ENCODE peak calls at places on chromosomes 6 and 20, in nine cellular contexts. One of them, this sample, is unnamed. For H3K36me3, the result is how much of the 10 kb centered on the place peaks cover.

GRCh38 chr6:218153-219018 is 73.9 kb upstream of the DUSP22 start:
- DNase-seq in GM23248: no peak
- DNase-seq in H1: no peak
- DNase-seq in astrocyte: no peak
- DNase-seq in MM.1S: no peak
- DNase-seq in stomach: no peak
- DNase-seq in psoas muscle: no peak
- DNase-seq in PC-3: no peak
- DNase-seq in mesendoderm: peak
- DNase-seq in this sample: no peak

GRCh38 chr6:13101985-13102384 is 226.4 kb downstream of the TBC1D7 start:
- DNase-seq in GM23248: no peak
- DNase-seq in stomach: no peak
- DNase-seq in psoas muscle: no peak
- DNase-seq in H1: no peak
- DNase-seq in astrocyte: no peak
- DNase-seq in MM.1S: no peak
- DNase-seq in mesendoderm: no peak
- DNase-seq in PC-3: no peak
- DNase-seq in this sample: no peak

GRCh38 chr20:64053841-64054661 is 4.6 kb upstream of the SOX18 start:
- DNase-seq in H1: no peak
- DNase-seq in GM23248: no peak
- DNase-seq in MM.1S: no peak
- DNase-seq in PC-3: peak
- DNase-seq in stomach: no peak
- DNase-seq in astrocyte: no peak
- DNase-seq in mesendoderm: peak
- DNase-seq in psoas muscle: peak
- DNase-seq in this sample: no peak

GRCh38 chr6:34020278-34020677 is 125.6 kb downstream of the GRM4 start:
- DNase-seq in GM23248: no peak
- DNase-seq in psoas muscle: no peak
- DNase-seq in H1: no peak
- DNase-seq in MM.1S: no peak
- DNase-seq in stomach: no peak
- DNase-seq in astrocyte: no peak
- DNase-seq in PC-3: no peak
- DNase-seq in mesendoderm: no peak
- DNase-seq in this sample: no peak

GRCh38 chr6:170524188-170524535 is 28.9 kb downstream of the PSMB1 start:
- DNase-seq in H1: no peak
- DNase-seq in GM23248: no peak
- DNase-seq in PC-3: no peak
- DNase-seq in stomach: no peak
- DNase-seq in psoas muscle: peak
- DNase-seq in astrocyte: no peak
- DNase-seq in mesendoderm: no peak
- DNase-seq in MM.1S: no peak
- DNase-seq in this sample: no peak

GRCh38 chr20:19885576-19885956 is 127.5 kb downstream of the RIN2 start:
- DNase-seq in psoas muscle: no peak
- DNase-seq in PC-3: peak
- DNase-seq in H1: no peak
- DNase-seq in stomach: no peak
- DNase-seq in MM.1S: no peak
- DNase-seq in mesendoderm: no peak
- DNase-seq in astrocyte: no peak
- DNase-seq in GM23248: peak
- DNase-seq in this sample: no peak

GRCh38 chr6:112571486-112571885 is 224.4 kb downstream of the RFPL4B start:
- DNase-seq in mesendoderm: no peak
- DNase-seq in MM.1S: no peak
- DNase-seq in stomach: peak
- DNase-seq in PC-3: peak
- DNase-seq in psoas muscle: no peak
- DNase-seq in GM23248: peak
- DNase-seq in astrocyte: peak
- DNase-seq in H1: no peak
- DNase-seq in this sample: no peak

GRCh38 chr6:36337814-36338213 is 1.1 kb upstream of the BNIP5 start:
- DNase-seq in mesendoderm: no peak
- DNase-seq in stomach: no peak
- DNase-seq in H1: no peak
- DNase-seq in GM23248: no peak
- DNase-seq in psoas muscle: no peak
- DNase-seq in PC-3: no peak
- DNase-seq in MM.1S: no peak
- DNase-seq in astrocyte: no peak
- DNase-seq in this sample: no peak

GRCh38 chr6:45423111-45423900 is 45.6 kb upstream of the SUPT3H start:
- DNase-seq in PC-3: peak
- DNase-seq in stomach: peak
- DNase-seq in astrocyte: no peak
- DNase-seq in H1: peak
- DNase-seq in MM.1S: peak
- DNase-seq in GM23248: peak
- DNase-seq in psoas muscle: peak
- DNase-seq in mesendoderm: peak
- DNase-seq in this sample: peak

GRCh38 chr6:113903666-113904330 is 46.7 kb downstream of the MARCKS start:
- DNase-seq in PC-3: no peak
- DNase-seq in mesendoderm: peak
- DNase-seq in H1: no peak
- DNase-seq in GM23248: peak
- DNase-seq in psoas muscle: no peak
- DNase-seq in stomach: peak
- DNase-seq in astrocyte: peak
- DNase-seq in MM.1S: no peak
- DNase-seq in this sample: peak

GRCh38 chr6:8193541-8193940 is 91.2 kb upstream of the EEF1E1 start:
- DNase-seq in mesendoderm: peak
- DNase-seq in GM23248: peak
- DNase-seq in astrocyte: peak
- DNase-seq in H1: no peak
- DNase-seq in PC-3: no peak
- DNase-seq in stomach: no peak
- DNase-seq in psoas muscle: no peak
- DNase-seq in MM.1S: no peak
- DNase-seq in this sample: no peak

GRCh38 chr6:37580164-37580955 is 80.7 kb upstream of the CCDC167 start:
- DNase-seq in GM23248: peak
- DNase-seq in MM.1S: no peak
- DNase-seq in PC-3: peak
- DNase-seq in mesendoderm: no peak
- DNase-seq in psoas muscle: no peak
- DNase-seq in H1: no peak
- DNase-seq in astrocyte: no peak
- DNase-seq in stomach: no peak
- DNase-seq in this sample: no peak

GRCh38 chr6:91097316-91097878 is 510.5 kb upstream of the MAP3K7 start:
- DNase-seq in mesendoderm: no peak
- DNase-seq in MM.1S: no peak
- DNase-seq in astrocyte: peak
- DNase-seq in PC-3: no peak
- DNase-seq in H1: no peak
- DNase-seq in GM23248: no peak
- DNase-seq in stomach: no peak
- DNase-seq in psoas muscle: no peak
- DNase-seq in this sample: no peak

GRCh38 chr6:52887912-52888535 is 21.5 kb downstream of the GSTA3 start:
- DNase-seq in astrocyte: peak
- DNase-seq in GM23248: peak
- DNase-seq in stomach: no peak
- DNase-seq in mesendoderm: no peak
- DNase-seq in MM.1S: no peak
- DNase-seq in psoas muscle: no peak
- DNase-seq in H1: no peak
- DNase-seq in PC-3: peak
- DNase-seq in this sample: no peak

GRCh38 chr6:56058636-56059035 is 183.2 kb upstream of the BMP5 start:
- DNase-seq in mesendoderm: no peak
- DNase-seq in MM.1S: no peak
- DNase-seq in PC-3: no peak
- DNase-seq in stomach: no peak
- DNase-seq in psoas muscle: no peak
- DNase-seq in H1: no peak
- DNase-seq in astrocyte: no peak
- DNase-seq in GM23248: no peak
- DNase-seq in this sample: no peak

GRCh38 chr6:132401941-132402275 is 633 bp upstream of the MOXD1 start:
- DNase-seq in stomach: no peak
- DNase-seq in GM23248: peak
- DNase-seq in PC-3: no peak
- DNase-seq in mesendoderm: peak
- DNase-seq in astrocyte: no peak
- DNase-seq in H1: peak
- DNase-seq in MM.1S: no peak
- DNase-seq in psoas muscle: no peak
- DNase-seq in this sample: no peak
- H3K4me3 ChIP-seq in stomach: peak
- H3K4me3 ChIP-seq in GM23248: peak
- H3K4me3 ChIP-seq in PC-3: peak
- H3K4me3 ChIP-seq in mesendoderm: peak
- H3K4me3 ChIP-seq in astrocyte: peak
- H3K4me3 ChIP-seq in H1: peak
- H3K4me3 ChIP-seq in MM.1S: peak
- H3K4me3 ChIP-seq in psoas muscle: peak
- H3K4me3 ChIP-seq in this sample: no peak

DNA sequence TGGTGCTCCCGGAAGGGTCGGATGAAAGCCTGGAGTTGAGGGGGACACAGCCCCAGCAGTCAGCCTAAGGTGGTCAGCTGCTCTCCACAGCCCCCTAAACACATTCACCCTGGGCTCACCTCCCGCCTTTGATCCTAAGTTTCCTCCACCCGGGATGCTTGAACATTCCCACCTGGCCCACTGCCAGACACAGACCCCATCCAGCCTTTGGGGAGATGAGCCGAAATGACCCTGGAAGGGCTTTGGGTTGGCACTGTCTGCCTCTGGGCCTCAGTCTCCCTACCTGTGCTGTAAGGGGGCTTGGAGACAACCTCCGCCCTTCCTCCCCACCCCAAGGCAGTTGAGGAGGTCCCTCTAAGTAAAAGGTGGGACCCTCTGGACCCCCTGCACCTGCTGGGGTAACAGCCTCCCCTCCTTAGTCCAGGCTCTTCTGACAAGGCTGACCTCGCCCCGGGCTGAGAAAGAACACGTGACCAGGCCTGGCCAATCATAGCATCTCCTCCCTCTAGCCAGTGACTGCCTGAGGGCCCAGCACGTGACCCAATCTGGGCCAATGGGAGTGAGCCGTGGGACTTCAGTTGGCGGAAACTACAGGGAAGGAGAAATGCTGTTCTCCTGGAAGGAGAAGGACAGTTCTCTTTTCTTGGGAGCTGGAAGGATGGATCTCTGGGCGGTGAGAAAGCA is 16.9 kb upstream of the UBE2V1 start:
- DNase-seq in stomach: no peak
- DNase-seq in MM.1S: no peak
- DNase-seq in H1: no peak
- DNase-seq in PC-3: no peak
- DNase-seq in GM23248: peak
- DNase-seq in astrocyte: no peak
- DNase-seq in mesendoderm: peak
- DNase-seq in psoas muscle: no peak
- DNase-seq in this sample: no peak
- H3K36me3 ChIP-seq in stomach: half or more
- H3K36me3 ChIP-seq in MM.1S: under half
- H3K36me3 ChIP-seq in H1: under half
- H3K36me3 ChIP-seq in PC-3: half or more
- H3K36me3 ChIP-seq in GM23248: under half
- H3K36me3 ChIP-seq in astrocyte: under half
- H3K36me3 ChIP-seq in mesendoderm: under half
- H3K36me3 ChIP-seq in psoas muscle: half or more
- H3K36me3 ChIP-seq in this sample: under half

GRCh38 chr6:29528300-29528931 is 31.1 kb downstream of the UBD start:
- DNase-seq in PC-3: no peak
- DNase-seq in stomach: no peak
- DNase-seq in MM.1S: no peak
- DNase-seq in psoas muscle: no peak
- DNase-seq in mesendoderm: no peak
- DNase-seq in astrocyte: no peak
- DNase-seq in GM23248: no peak
- DNase-seq in H1: peak
- DNase-seq in this sample: no peak

GRCh38 chr6:29531668-29532067 is 27.9 kb downstream of the UBD start:
- DNase-seq in psoas muscle: no peak
- DNase-seq in astrocyte: no peak
- DNase-seq in mesendoderm: no peak
- DNase-seq in H1: peak
- DNase-seq in GM23248: peak
- DNase-seq in stomach: no peak
- DNase-seq in PC-3: peak
- DNase-seq in MM.1S: no peak
- DNase-seq in this sample: no peak

GRCh38 chr6:29530671-29531310 is 28.7 kb downstream of the UBD start:
- DNase-seq in GM23248: no peak
- DNase-seq in PC-3: no peak
- DNase-seq in stomach: no peak
- DNase-seq in MM.1S: no peak
- DNase-seq in H1: peak
- DNase-seq in psoas muscle: no peak
- DNase-seq in astrocyte: no peak
- DNase-seq in mesendoderm: no peak
- DNase-seq in this sample: no peak

GRCh38 chr6:29528988-29529560 is 30.5 kb downstream of the UBD start:
- DNase-seq in H1: peak
- DNase-seq in GM23248: no peak
- DNase-seq in stomach: no peak
- DNase-seq in MM.1S: no peak
- DNase-seq in PC-3: no peak
- DNase-seq in psoas muscle: no peak
- DNase-seq in mesendoderm: no peak
- DNase-seq in astrocyte: no peak
- DNase-seq in this sample: no peak

GRCh38 chr6:29529956-29530355 is 29.6 kb downstream of the UBD start:
- DNase-seq in MM.1S: no peak
- DNase-seq in GM23248: no peak
- DNase-seq in astrocyte: no peak
- DNase-seq in PC-3: no peak
- DNase-seq in mesendoderm: no peak
- DNase-seq in psoas muscle: no peak
- DNase-seq in H1: peak
- DNase-seq in stomach: no peak
- DNase-seq in this sample: no peak
- H3K4me3 ChIP-seq in MM.1S: no peak
- H3K4me3 ChIP-seq in GM23248: no peak
- H3K4me3 ChIP-seq in astrocyte: no peak
- H3K4me3 ChIP-seq in PC-3: no peak
- H3K4me3 ChIP-seq in mesendoderm: no peak
- H3K4me3 ChIP-seq in psoas muscle: no peak
- H3K4me3 ChIP-seq in H1: no peak
- H3K4me3 ChIP-seq in stomach: no peak
- H3K4me3 ChIP-seq in this sample: no peak

GRCh38 chr6:152993847-152994246 is 8.7 kb downstream of the MTRF1L start:
- DNase-seq in PC-3: no peak
- DNase-seq in MM.1S: no peak
- DNase-seq in stomach: no peak
- DNase-seq in GM23248: no peak
- DNase-seq in astrocyte: no peak
- DNase-seq in H1: no peak
- DNase-seq in mesendoderm: no peak
- DNase-seq in psoas muscle: no peak
- DNase-seq in this sample: no peak
- H3K36me3 ChIP-seq in PC-3: under half
- H3K36me3 ChIP-seq in MM.1S: under half
- H3K36me3 ChIP-seq in stomach: half or more
- H3K36me3 ChIP-seq in GM23248: half or more
- H3K36me3 ChIP-seq in astrocyte: half or more
- H3K36me3 ChIP-seq in H1: under half
- H3K36me3 ChIP-seq in mesendoderm: under half
- H3K36me3 ChIP-seq in psoas muscle: half or more
- H3K36me3 ChIP-seq in this sample: under half

GRCh38 chr6:6927437-6928361 is 180.1 kb upstream of the RREB1 start:
- DNase-seq in astrocyte: no peak
- DNase-seq in MM.1S: no peak
- DNase-seq in mesendoderm: no peak
- DNase-seq in GM23248: peak
- DNase-seq in psoas muscle: peak
- DNase-seq in stomach: no peak
- DNase-seq in PC-3: no peak
- DNase-seq in H1: peak
- DNase-seq in this sample: no peak
- H3K4me3 ChIP-seq in astrocyte: no peak
- H3K4me3 ChIP-seq in MM.1S: no peak
- H3K4me3 ChIP-seq in mesendoderm: no peak
- H3K4me3 ChIP-seq in GM23248: peak
- H3K4me3 ChIP-seq in psoas muscle: peak
- H3K4me3 ChIP-seq in stomach: peak
- H3K4me3 ChIP-seq in PC-3: no peak
- H3K4me3 ChIP-seq in H1: no peak
- H3K4me3 ChIP-seq in this sample: no peak

This sample was measured in mucosa of descending colon.